ENCODE peak calls at places on chromosome 19, in four cellular contexts. One of them, this sample, is unnamed.
A peak's percentile ranks its signal among the peaks of the same experiment; 100 is the strongest.

GRCh38 chr19:17079710-17080440 is 4.3 kb downstream of the MYO9B start:
- DNase-seq in skeletal muscle cell: peak; percentile 94
- DNase-seq in stomach: peak; percentile 74
- DNase-seq in HepG2: peak; percentile 85
- DNase-seq in this sample: peak; percentile 98

GRCh38 chr19:1745589-1746031 is 7.7 kb upstream of the ONECUT3 start:
- DNase-seq in stomach: no peak
- DNase-seq in HepG2: no peak
- DNase-seq in skeletal muscle cell: no peak
- DNase-seq in this sample: no peak

GRCh38 chr19:1063909-1064660 is 2.9 kb upstream of the ARHGAP45 start:
- DNase-seq in skeletal muscle cell: no peak
- DNase-seq in stomach: no peak
- DNase-seq in HepG2: no peak
- DNase-seq in this sample: no peak

GRCh38 chr19:5220866-5221265 is 119.7 kb downstream of the PTPRS start:
- DNase-seq in HepG2: no peak
- DNase-seq in skeletal muscle cell: no peak
- DNase-seq in stomach: no peak
- DNase-seq in this sample: no peak

GRCh38 chr19:19403373-19403901 is 2.0 kb upstream of the GATAD2A start:
- DNase-seq in HepG2: no peak
- DNase-seq in stomach: no peak
- DNase-seq in skeletal muscle cell: no peak
- DNase-seq in this sample: no peak

GRCh38 chr19:48479686-48480085 is 10.5 kb downstream of the CYTH2 start:
- DNase-seq in stomach: no peak
- DNase-seq in HepG2: no peak
- DNase-seq in skeletal muscle cell: no peak
- DNase-seq in this sample: no peak

GRCh38 chr19:932647-933552 is 7.1 kb downstream of the ARID3A start:
- DNase-seq in stomach: peak; percentile 71
- DNase-seq in skeletal muscle cell: peak; percentile 54
- DNase-seq in HepG2: no peak
- DNase-seq in this sample: peak; percentile 84

GRCh38 chr19:18562086-18562485 is 4.4 kb downstream of the KXD1 start:
- DNase-seq in HepG2: no peak
- DNase-seq in stomach: no peak
- DNase-seq in skeletal muscle cell: peak; percentile 47
- DNase-seq in this sample: no peak

GRCh38 chr19:35143818-35144217 is 763 bp downstream of the FXYD7 start:
- DNase-seq in HepG2: no peak
- DNase-seq in stomach: no peak
- DNase-seq in skeletal muscle cell: no peak
- DNase-seq in this sample: no peak

GRCh38 chr19:7456964-7457541 is 31.8 kb downstream of the PEX11G start:
- DNase-seq in HepG2: no peak
- DNase-seq in stomach: no peak
- DNase-seq in skeletal muscle cell: no peak
- DNase-seq in this sample: no peak

GRCh38 chr19:35279985-35280821 is 2.1 kb upstream of the HAMP start:
- DNase-seq in HepG2: peak; percentile 91
- DNase-seq in skeletal muscle cell: no peak
- DNase-seq in stomach: no peak
- DNase-seq in this sample: no peak

GRCh38 chr19:56110515-56111448 is 10.3 kb downstream of the ZNF787 start:
- DNase-seq in stomach: peak; percentile 73
- DNase-seq in skeletal muscle cell: no peak
- DNase-seq in HepG2: peak; percentile 78
- DNase-seq in this sample: no peak

GRCh38 chr19:50321831-50322230 is 7.3 kb downstream of the KCNC3 start:
- DNase-seq in stomach: no peak
- DNase-seq in HepG2: no peak
- DNase-seq in skeletal muscle cell: no peak
- DNase-seq in this sample: no peak

GRCh38 chr19:50933640-50934039 is 19.2 kb downstream of the KLK5 start:
- DNase-seq in skeletal muscle cell: no peak
- DNase-seq in stomach: no peak
- DNase-seq in HepG2: no peak
- DNase-seq in this sample: peak; percentile 10

GRCh38 chr19:38273499-38273898 is 9.1 kb downstream of the SPINT2 start:
- DNase-seq in skeletal muscle cell: no peak
- DNase-seq in stomach: peak; percentile 72
- DNase-seq in HepG2: no peak
- DNase-seq in this sample: no peak

GRCh38 chr19:3404324-3405260 is 38.2 kb downstream of the NFIC start:
- DNase-seq in stomach: peak; percentile 88
- DNase-seq in HepG2: no peak
- DNase-seq in skeletal muscle cell: peak; percentile 66
- DNase-seq in this sample: no peak

This sample was measured in GM04503.